ENCODE peak calls at places on chromosomes 16 and 17, in nine cellular contexts. One of them, this sample, is unnamed. For H3K4me1, the result is how much of the 10 kb centered on the place peaks cover.

GRCh38 chr16:86072328-86073102 is 173.6 kb downstream of the IRF8 start:
- DNase-seq in PC-3: peak
- DNase-seq in neural progenitor cell: peak
- DNase-seq in MM.1S: peak
- DNase-seq in GM23248: peak
- DNase-seq in SK-N-SH: peak
- DNase-seq in HCT116: peak
- DNase-seq in hepatocyte: peak
- DNase-seq in GM23338: peak
- DNase-seq in this sample: peak

GRCh38 chr17:77622627-77623026 is 335.9 kb upstream of the TNRC6C start:
- DNase-seq in PC-3: peak
- DNase-seq in neural progenitor cell: no peak
- DNase-seq in MM.1S: no peak
- DNase-seq in GM23248: no peak
- DNase-seq in SK-N-SH: no peak
- DNase-seq in HCT116: no peak
- DNase-seq in hepatocyte: no peak
- DNase-seq in GM23338: no peak
- DNase-seq in this sample: no peak

GRCh38 chr17:79997004-79997673 is 38.5 kb downstream of the TBC1D16 start:
- DNase-seq in PC-3: no peak
- DNase-seq in neural progenitor cell: no peak
- DNase-seq in MM.1S: no peak
- DNase-seq in GM23248: no peak
- DNase-seq in SK-N-SH: no peak
- DNase-seq in HCT116: no peak
- DNase-seq in hepatocyte: no peak
- DNase-seq in GM23338: no peak
- DNase-seq in this sample: peak

GRCh38 chr16:84174396-84174795 is 12.5 kb downstream of the TAF1C start:
- DNase-seq in PC-3: no peak
- DNase-seq in neural progenitor cell: no peak
- DNase-seq in MM.1S: no peak
- DNase-seq in GM23248: no peak
- DNase-seq in SK-N-SH: no peak
- DNase-seq in HCT116: no peak
- DNase-seq in hepatocyte: no peak
- DNase-seq in GM23338: no peak
- DNase-seq in this sample: no peak

GRCh38 chr17:36721560-36722120 is 120.3 kb downstream of the MRM1 start:
- DNase-seq in PC-3: no peak
- DNase-seq in neural progenitor cell: no peak
- DNase-seq in MM.1S: no peak
- DNase-seq in GM23248: peak
- DNase-seq in SK-N-SH: no peak
- DNase-seq in HCT116: no peak
- DNase-seq in hepatocyte: no peak
- DNase-seq in GM23338: no peak
- DNase-seq in this sample: no peak

GRCh38 chr16:56848955-56849689 is 15.9 kb upstream of the SLC12A3 start:
- DNase-seq in PC-3: peak
- DNase-seq in neural progenitor cell: no peak
- DNase-seq in MM.1S: no peak
- DNase-seq in GM23248: peak
- DNase-seq in SK-N-SH: no peak
- DNase-seq in HCT116: no peak
- DNase-seq in hepatocyte: no peak
- DNase-seq in GM23338: no peak
- DNase-seq in this sample: peak

GRCh38 chr16:82016268-82016667 is 5.0 kb upstream of the SDR42E1 start:
- DNase-seq in PC-3: peak
- DNase-seq in neural progenitor cell: no peak
- DNase-seq in MM.1S: peak
- DNase-seq in GM23248: peak
- DNase-seq in SK-N-SH: peak
- DNase-seq in HCT116: peak
- DNase-seq in hepatocyte: peak
- DNase-seq in GM23338: peak
- DNase-seq in this sample: no peak

GRCh38 chr17:21272881-21273839 is 11.4 kb upstream of the MAP2K3 start:
- DNase-seq in PC-3: peak
- DNase-seq in neural progenitor cell: no peak
- DNase-seq in MM.1S: no peak
- DNase-seq in GM23248: no peak
- DNase-seq in SK-N-SH: no peak
- DNase-seq in HCT116: no peak
- DNase-seq in hepatocyte: no peak
- DNase-seq in GM23338: no peak
- DNase-seq in this sample: peak

GRCh38 chr16:716250-716607 is 1.3 kb downstream of the METRN start:
- DNase-seq in PC-3: no peak
- DNase-seq in neural progenitor cell: peak
- DNase-seq in MM.1S: no peak
- DNase-seq in GM23248: peak
- DNase-seq in SK-N-SH: peak
- DNase-seq in HCT116: no peak
- DNase-seq in hepatocyte: no peak
- DNase-seq in GM23338: peak
- DNase-seq in this sample: no peak

GRCh38 chr16:31093132-31093703 is 1.4 kb downstream of the VKORC1 start:
- DNase-seq in PC-3: peak
- DNase-seq in neural progenitor cell: peak
- DNase-seq in MM.1S: no peak
- DNase-seq in GM23248: peak
- DNase-seq in SK-N-SH: peak
- DNase-seq in HCT116: no peak
- DNase-seq in hepatocyte: peak
- DNase-seq in GM23338: peak
- DNase-seq in this sample: peak

DNA sequence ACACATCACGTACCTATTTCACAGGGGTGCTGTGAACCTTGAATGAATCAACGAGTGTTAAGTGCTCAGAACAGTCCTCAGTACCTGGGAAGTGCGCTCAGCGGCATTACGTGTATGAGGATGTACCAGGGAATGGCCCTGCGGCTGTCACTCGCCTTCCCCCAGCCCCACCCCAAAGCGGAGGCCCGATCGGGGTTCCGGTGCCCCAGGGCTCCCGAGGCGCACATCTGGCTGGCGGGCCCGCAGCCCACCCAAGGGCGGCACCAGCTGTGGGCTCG is 17.6 kb downstream of the ZNF423 start:
- DNase-seq in PC-3: no peak
- DNase-seq in neural progenitor cell: no peak
- DNase-seq in MM.1S: no peak
- DNase-seq in GM23248: no peak
- DNase-seq in SK-N-SH: no peak
- DNase-seq in HCT116: no peak
- DNase-seq in hepatocyte: no peak
- DNase-seq in GM23338: peak
- DNase-seq in this sample: no peak
- H3K4me1 ChIP-seq in PC-3: under half
- H3K4me1 ChIP-seq in neural progenitor cell: under half
- H3K4me1 ChIP-seq in MM.1S: under half
- H3K4me1 ChIP-seq in GM23248: under half
- H3K4me1 ChIP-seq in SK-N-SH: under half
- H3K4me1 ChIP-seq in HCT116: under half
- H3K4me1 ChIP-seq in hepatocyte: half or more
- H3K4me1 ChIP-seq in GM23338: half or more
- H3K4me1 ChIP-seq in this sample: under half

GRCh38 chr16:17058471-17058870 is 412.3 kb downstream of the XYLT1 start:
- DNase-seq in PC-3: no peak
- DNase-seq in neural progenitor cell: no peak
- DNase-seq in MM.1S: no peak
- DNase-seq in GM23248: no peak
- DNase-seq in SK-N-SH: peak
- DNase-seq in HCT116: no peak
- DNase-seq in hepatocyte: no peak
- DNase-seq in GM23338: no peak
- DNase-seq in this sample: no peak

GRCh38 chr16:17061326-17061725 is 409.4 kb downstream of the XYLT1 start:
- DNase-seq in PC-3: no peak
- DNase-seq in neural progenitor cell: no peak
- DNase-seq in MM.1S: no peak
- DNase-seq in GM23248: no peak
- DNase-seq in SK-N-SH: no peak
- DNase-seq in HCT116: no peak
- DNase-seq in hepatocyte: no peak
- DNase-seq in GM23338: no peak
- DNase-seq in this sample: no peak

GRCh38 chr16:17053536-17054160 is 417.1 kb downstream of the XYLT1 start:
- DNase-seq in PC-3: no peak
- DNase-seq in neural progenitor cell: peak
- DNase-seq in MM.1S: no peak
- DNase-seq in GM23248: no peak
- DNase-seq in SK-N-SH: no peak
- DNase-seq in HCT116: no peak
- DNase-seq in hepatocyte: no peak
- DNase-seq in GM23338: peak
- DNase-seq in this sample: peak

DNA sequence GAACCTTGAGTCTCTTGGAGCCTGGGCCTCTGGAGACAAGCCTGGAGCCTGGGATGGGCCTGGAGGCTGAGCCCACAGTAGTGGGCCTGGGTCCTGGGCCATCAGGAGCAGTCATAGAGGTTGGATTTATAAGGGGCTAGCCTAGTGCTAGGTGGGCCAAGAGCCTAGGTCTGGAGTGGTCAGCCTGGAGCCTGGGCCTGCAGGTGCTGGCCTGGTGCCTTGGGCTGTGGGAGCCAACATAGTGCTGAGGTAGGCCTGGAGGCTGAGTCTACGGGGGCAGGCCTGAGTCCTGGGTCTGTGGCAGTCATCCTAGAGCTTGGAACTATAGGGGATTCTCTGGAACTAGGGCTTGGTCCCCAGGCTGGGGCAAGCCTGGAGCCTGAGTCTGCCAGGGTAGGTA is 414.1 kb downstream of the XYLT1 start:
- DNase-seq in PC-3: no peak
- DNase-seq in neural progenitor cell: no peak
- DNase-seq in MM.1S: no peak
- DNase-seq in GM23248: no peak
- DNase-seq in SK-N-SH: no peak
- DNase-seq in HCT116: no peak
- DNase-seq in hepatocyte: no peak
- DNase-seq in GM23338: no peak
- DNase-seq in this sample: no peak
- TF ChIP-seq EZH2phosphoT487 in PC-3: no peak
- TF ChIP-seq EZH2phosphoT487 in neural progenitor cell: no peak
- TF ChIP-seq EZH2phosphoT487 in MM.1S: no peak
- TF ChIP-seq EZH2phosphoT487 in GM23248: no peak
- TF ChIP-seq EZH2phosphoT487 in SK-N-SH: no peak
- TF ChIP-seq EZH2phosphoT487 in HCT116: no peak
- TF ChIP-seq EZH2phosphoT487 in hepatocyte: no peak
- TF ChIP-seq EZH2phosphoT487 in GM23338: no peak
- TF ChIP-seq EZH2phosphoT487 in this sample: no peak

GRCh38 chr17:71180801-71181385 is 939.9 kb upstream of the SOX9 start:
- DNase-seq in PC-3: peak
- DNase-seq in neural progenitor cell: no peak
- DNase-seq in MM.1S: no peak
- DNase-seq in GM23248: peak
- DNase-seq in SK-N-SH: peak
- DNase-seq in HCT116: no peak
- DNase-seq in hepatocyte: peak
- DNase-seq in GM23338: no peak
- DNase-seq in this sample: no peak
- H3K4me1 ChIP-seq in PC-3: under half
- H3K4me1 ChIP-seq in neural progenitor cell: under half
- H3K4me1 ChIP-seq in MM.1S: under half
- H3K4me1 ChIP-seq in GM23248: under half
- H3K4me1 ChIP-seq in SK-N-SH: under half
- H3K4me1 ChIP-seq in HCT116: under half
- H3K4me1 ChIP-seq in hepatocyte: under half
- H3K4me1 ChIP-seq in GM23338: under half
- H3K4me1 ChIP-seq in this sample: under half

GRCh38 chr17:76123127-76123499 is 17.9 kb downstream of the FOXJ1 start:
- DNase-seq in PC-3: no peak
- DNase-seq in neural progenitor cell: no peak
- DNase-seq in MM.1S: no peak
- DNase-seq in GM23248: no peak
- DNase-seq in SK-N-SH: no peak
- DNase-seq in HCT116: no peak
- DNase-seq in hepatocyte: no peak
- DNase-seq in GM23338: no peak
- DNase-seq in this sample: no peak

GRCh38 chr17:76123749-76124581 is 17.1 kb downstream of the FOXJ1 start:
- DNase-seq in PC-3: no peak
- DNase-seq in neural progenitor cell: no peak
- DNase-seq in MM.1S: no peak
- DNase-seq in GM23248: no peak
- DNase-seq in SK-N-SH: peak
- DNase-seq in HCT116: no peak
- DNase-seq in hepatocyte: no peak
- DNase-seq in GM23338: no peak
- DNase-seq in this sample: peak

GRCh38 chr17:76125391-76125675 is 15.7 kb downstream of the FOXJ1 start:
- DNase-seq in PC-3: no peak
- DNase-seq in neural progenitor cell: no peak
- DNase-seq in MM.1S: no peak
- DNase-seq in GM23248: no peak
- DNase-seq in SK-N-SH: no peak
- DNase-seq in HCT116: no peak
- DNase-seq in hepatocyte: no peak
- DNase-seq in GM23338: no peak
- DNase-seq in this sample: no peak

GRCh38 chr17:76124582-76125390 is 16.3 kb downstream of the FOXJ1 start:
- DNase-seq in PC-3: peak
- DNase-seq in neural progenitor cell: peak
- DNase-seq in MM.1S: no peak
- DNase-seq in GM23248: peak
- DNase-seq in SK-N-SH: peak
- DNase-seq in HCT116: no peak
- DNase-seq in hepatocyte: peak
- DNase-seq in GM23338: peak
- DNase-seq in this sample: peak

GRCh38 chr17:76125922-76126321 is 15.1 kb downstream of the FOXJ1 start:
- DNase-seq in PC-3: no peak
- DNase-seq in neural progenitor cell: no peak
- DNase-seq in MM.1S: no peak
- DNase-seq in GM23248: no peak
- DNase-seq in SK-N-SH: no peak
- DNase-seq in HCT116: no peak
- DNase-seq in hepatocyte: no peak
- DNase-seq in GM23338: no peak
- DNase-seq in this sample: no peak
- TF ChIP-seq EZH2phosphoT487 in PC-3: no peak
- TF ChIP-seq EZH2phosphoT487 in neural progenitor cell: no peak
- TF ChIP-seq EZH2phosphoT487 in MM.1S: no peak
- TF ChIP-seq EZH2phosphoT487 in GM23248: no peak
- TF ChIP-seq EZH2phosphoT487 in SK-N-SH: no peak
- TF ChIP-seq EZH2phosphoT487 in HCT116: no peak
- TF ChIP-seq EZH2phosphoT487 in hepatocyte: no peak
- TF ChIP-seq EZH2phosphoT487 in GM23338: no peak
- TF ChIP-seq EZH2phosphoT487 in this sample: no peak

This sample was measured in OCI-LY7.